ENCODE peak calls at places on chromosomes 5 and 9, in nine cellular contexts. One of them, this sample, is unnamed.

GRCh38 chr5:112417931-112418358 is 1.1 kb downstream of the EPB41L4A start:
- DNase-seq in NCI-H2107: no peak
- DNase-seq in left lung: peak
- DNase-seq in stimulated activated CD4-positive, alpha-beta T cell treated with anti-CD3 and anti-CD28 coated beads, TNF-alpha, amount 100 ng/mL, for 24 hours: no peak
- DNase-seq in Right ventricle myocardium superior: peak
- DNase-seq in central memory CD4-positive, alpha-beta T cell: peak
- DNase-seq in cardiac septum: peak
- DNase-seq in iPS-NIHi11: no peak
- DNase-seq in activated T-cell treated with anti-CD3 and anti-CD28 coated beads for 1 hour: no peak
- DNase-seq in this sample: peak

GRCh38 chr9:29078063-29078660 is 1504.9 kb upstream of the C9orf72 start:
- DNase-seq in NCI-H2107: no peak
- DNase-seq in left lung: no peak
- DNase-seq in stimulated activated CD4-positive, alpha-beta T cell treated with anti-CD3 and anti-CD28 coated beads, TNF-alpha, amount 100 ng/mL, for 24 hours: no peak
- DNase-seq in Right ventricle myocardium superior: no peak
- DNase-seq in central memory CD4-positive, alpha-beta T cell: no peak
- DNase-seq in cardiac septum: no peak
- DNase-seq in iPS-NIHi11: no peak
- DNase-seq in activated T-cell treated with anti-CD3 and anti-CD28 coated beads for 1 hour: no peak
- DNase-seq in this sample: no peak

GRCh38 chr5:158928405-158928804 is 171.3 kb downstream of the EBF1 start:
- DNase-seq in NCI-H2107: no peak
- DNase-seq in left lung: no peak
- DNase-seq in stimulated activated CD4-positive, alpha-beta T cell treated with anti-CD3 and anti-CD28 coated beads, TNF-alpha, amount 100 ng/mL, for 24 hours: no peak
- DNase-seq in Right ventricle myocardium superior: no peak
- DNase-seq in central memory CD4-positive, alpha-beta T cell: no peak
- DNase-seq in cardiac septum: no peak
- DNase-seq in iPS-NIHi11: no peak
- DNase-seq in activated T-cell treated with anti-CD3 and anti-CD28 coated beads for 1 hour: no peak
- DNase-seq in this sample: no peak

GRCh38 chr5:128778474-128778873 is 186.8 kb upstream of the SLC27A6 start:
- DNase-seq in NCI-H2107: no peak
- DNase-seq in left lung: no peak
- DNase-seq in stimulated activated CD4-positive, alpha-beta T cell treated with anti-CD3 and anti-CD28 coated beads, TNF-alpha, amount 100 ng/mL, for 24 hours: no peak
- DNase-seq in Right ventricle myocardium superior: no peak
- DNase-seq in central memory CD4-positive, alpha-beta T cell: no peak
- DNase-seq in cardiac septum: no peak
- DNase-seq in iPS-NIHi11: no peak
- DNase-seq in activated T-cell treated with anti-CD3 and anti-CD28 coated beads for 1 hour: no peak
- DNase-seq in this sample: no peak

GRCh38 chr5:123659006-123659405 is 147.0 kb downstream of the CSNK1G3 start:
- DNase-seq in NCI-H2107: no peak
- DNase-seq in left lung: no peak
- DNase-seq in stimulated activated CD4-positive, alpha-beta T cell treated with anti-CD3 and anti-CD28 coated beads, TNF-alpha, amount 100 ng/mL, for 24 hours: no peak
- DNase-seq in Right ventricle myocardium superior: no peak
- DNase-seq in central memory CD4-positive, alpha-beta T cell: no peak
- DNase-seq in cardiac septum: no peak
- DNase-seq in iPS-NIHi11: no peak
- DNase-seq in activated T-cell treated with anti-CD3 and anti-CD28 coated beads for 1 hour: no peak
- DNase-seq in this sample: no peak

GRCh38 chr9:107284636-107285035 is 1.6 kb downstream of the RAD23B start:
- DNase-seq in NCI-H2107: no peak
- DNase-seq in left lung: no peak
- DNase-seq in stimulated activated CD4-positive, alpha-beta T cell treated with anti-CD3 and anti-CD28 coated beads, TNF-alpha, amount 100 ng/mL, for 24 hours: no peak
- DNase-seq in Right ventricle myocardium superior: no peak
- DNase-seq in central memory CD4-positive, alpha-beta T cell: no peak
- DNase-seq in cardiac septum: no peak
- DNase-seq in iPS-NIHi11: no peak
- DNase-seq in activated T-cell treated with anti-CD3 and anti-CD28 coated beads for 1 hour: no peak
- DNase-seq in this sample: no peak

GRCh38 chr5:170071748-170072147 is 33.9 kb upstream of the FOXI1 start:
- DNase-seq in NCI-H2107: no peak
- DNase-seq in left lung: no peak
- DNase-seq in stimulated activated CD4-positive, alpha-beta T cell treated with anti-CD3 and anti-CD28 coated beads, TNF-alpha, amount 100 ng/mL, for 24 hours: no peak
- DNase-seq in Right ventricle myocardium superior: no peak
- DNase-seq in central memory CD4-positive, alpha-beta T cell: no peak
- DNase-seq in cardiac septum: no peak
- DNase-seq in iPS-NIHi11: no peak
- DNase-seq in activated T-cell treated with anti-CD3 and anti-CD28 coated beads for 1 hour: no peak
- DNase-seq in this sample: no peak

GRCh38 chr5:133334796-133335639 is 277.3 kb downstream of the FSTL4 start:
- DNase-seq in NCI-H2107: no peak
- DNase-seq in left lung: no peak
- DNase-seq in stimulated activated CD4-positive, alpha-beta T cell treated with anti-CD3 and anti-CD28 coated beads, TNF-alpha, amount 100 ng/mL, for 24 hours: no peak
- DNase-seq in Right ventricle myocardium superior: no peak
- DNase-seq in central memory CD4-positive, alpha-beta T cell: no peak
- DNase-seq in cardiac septum: peak
- DNase-seq in iPS-NIHi11: no peak
- DNase-seq in activated T-cell treated with anti-CD3 and anti-CD28 coated beads for 1 hour: no peak
- DNase-seq in this sample: peak

GRCh38 chr5:38722918-38723317 is 122.9 kb upstream of the OSMR start:
- DNase-seq in NCI-H2107: no peak
- DNase-seq in left lung: no peak
- DNase-seq in stimulated activated CD4-positive, alpha-beta T cell treated with anti-CD3 and anti-CD28 coated beads, TNF-alpha, amount 100 ng/mL, for 24 hours: no peak
- DNase-seq in Right ventricle myocardium superior: no peak
- DNase-seq in central memory CD4-positive, alpha-beta T cell: no peak
- DNase-seq in cardiac septum: no peak
- DNase-seq in iPS-NIHi11: no peak
- DNase-seq in activated T-cell treated with anti-CD3 and anti-CD28 coated beads for 1 hour: no peak
- DNase-seq in this sample: no peak

GRCh38 chr5:180128671-180129261 is 57.2 kb upstream of the RNF130 start:
- DNase-seq in NCI-H2107: no peak
- DNase-seq in left lung: peak
- DNase-seq in stimulated activated CD4-positive, alpha-beta T cell treated with anti-CD3 and anti-CD28 coated beads, TNF-alpha, amount 100 ng/mL, for 24 hours: no peak
- DNase-seq in Right ventricle myocardium superior: no peak
- DNase-seq in central memory CD4-positive, alpha-beta T cell: no peak
- DNase-seq in cardiac septum: no peak
- DNase-seq in iPS-NIHi11: no peak
- DNase-seq in activated T-cell treated with anti-CD3 and anti-CD28 coated beads for 1 hour: no peak
- DNase-seq in this sample: peak

GRCh38 chr5:170132642-170133448 is 27.1 kb downstream of the FOXI1 start:
- DNase-seq in NCI-H2107: no peak
- DNase-seq in left lung: no peak
- DNase-seq in stimulated activated CD4-positive, alpha-beta T cell treated with anti-CD3 and anti-CD28 coated beads, TNF-alpha, amount 100 ng/mL, for 24 hours: no peak
- DNase-seq in Right ventricle myocardium superior: no peak
- DNase-seq in central memory CD4-positive, alpha-beta T cell: no peak
- DNase-seq in cardiac septum: no peak
- DNase-seq in iPS-NIHi11: no peak
- DNase-seq in activated T-cell treated with anti-CD3 and anti-CD28 coated beads for 1 hour: no peak
- DNase-seq in this sample: no peak

GRCh38 chr5:115460476-115460875 is 84.1 kb downstream of the FEM1C start:
- DNase-seq in NCI-H2107: no peak
- DNase-seq in left lung: peak
- DNase-seq in stimulated activated CD4-positive, alpha-beta T cell treated with anti-CD3 and anti-CD28 coated beads, TNF-alpha, amount 100 ng/mL, for 24 hours: no peak
- DNase-seq in Right ventricle myocardium superior: peak
- DNase-seq in central memory CD4-positive, alpha-beta T cell: no peak
- DNase-seq in cardiac septum: no peak
- DNase-seq in iPS-NIHi11: no peak
- DNase-seq in activated T-cell treated with anti-CD3 and anti-CD28 coated beads for 1 hour: no peak
- DNase-seq in this sample: no peak

GRCh38 chr5:172140120-172140519 is 47.9 kb downstream of the STK10 start:
- DNase-seq in NCI-H2107: no peak
- DNase-seq in left lung: no peak
- DNase-seq in stimulated activated CD4-positive, alpha-beta T cell treated with anti-CD3 and anti-CD28 coated beads, TNF-alpha, amount 100 ng/mL, for 24 hours: no peak
- DNase-seq in Right ventricle myocardium superior: no peak
- DNase-seq in central memory CD4-positive, alpha-beta T cell: no peak
- DNase-seq in cardiac septum: peak
- DNase-seq in iPS-NIHi11: no peak
- DNase-seq in activated T-cell treated with anti-CD3 and anti-CD28 coated beads for 1 hour: no peak
- DNase-seq in this sample: no peak

GRCh38 chr5:132102101-132102701 is 28.6 kb downstream of the CSF2 start:
- DNase-seq in NCI-H2107: no peak
- DNase-seq in left lung: no peak
- DNase-seq in stimulated activated CD4-positive, alpha-beta T cell treated with anti-CD3 and anti-CD28 coated beads, TNF-alpha, amount 100 ng/mL, for 24 hours: peak
- DNase-seq in Right ventricle myocardium superior: no peak
- DNase-seq in central memory CD4-positive, alpha-beta T cell: peak
- DNase-seq in cardiac septum: no peak
- DNase-seq in iPS-NIHi11: no peak
- DNase-seq in activated T-cell treated with anti-CD3 and anti-CD28 coated beads for 1 hour: no peak
- DNase-seq in this sample: no peak

GRCh38 chr5:9654886-9655285 is 24.7 kb upstream of the TAS2R1 start:
- DNase-seq in NCI-H2107: no peak
- DNase-seq in left lung: no peak
- DNase-seq in stimulated activated CD4-positive, alpha-beta T cell treated with anti-CD3 and anti-CD28 coated beads, TNF-alpha, amount 100 ng/mL, for 24 hours: no peak
- DNase-seq in Right ventricle myocardium superior: no peak
- DNase-seq in central memory CD4-positive, alpha-beta T cell: no peak
- DNase-seq in cardiac septum: no peak
- DNase-seq in iPS-NIHi11: no peak
- DNase-seq in activated T-cell treated with anti-CD3 and anti-CD28 coated beads for 1 hour: no peak
- DNase-seq in this sample: no peak

GRCh38 chr5:113487779-113488644 is at the start of gene MCC:
- DNase-seq in NCI-H2107: no peak
- DNase-seq in left lung: peak
- DNase-seq in stimulated activated CD4-positive, alpha-beta T cell treated with anti-CD3 and anti-CD28 coated beads, TNF-alpha, amount 100 ng/mL, for 24 hours: no peak
- DNase-seq in Right ventricle myocardium superior: peak
- DNase-seq in central memory CD4-positive, alpha-beta T cell: peak
- DNase-seq in cardiac septum: peak
- DNase-seq in iPS-NIHi11: peak
- DNase-seq in activated T-cell treated with anti-CD3 and anti-CD28 coated beads for 1 hour: peak
- DNase-seq in this sample: peak

GRCh38 chr5:145479271-145479670 is 355.9 kb downstream of the PRELID2 start:
- DNase-seq in NCI-H2107: no peak
- DNase-seq in left lung: no peak
- DNase-seq in stimulated activated CD4-positive, alpha-beta T cell treated with anti-CD3 and anti-CD28 coated beads, TNF-alpha, amount 100 ng/mL, for 24 hours: no peak
- DNase-seq in Right ventricle myocardium superior: no peak
- DNase-seq in central memory CD4-positive, alpha-beta T cell: no peak
- DNase-seq in cardiac septum: no peak
- DNase-seq in iPS-NIHi11: peak
- DNase-seq in activated T-cell treated with anti-CD3 and anti-CD28 coated beads for 1 hour: no peak
- DNase-seq in this sample: no peak

GRCh38 chr9:107945493-107945892 is 455.9 kb upstream of the KLF4 start:
- DNase-seq in NCI-H2107: no peak
- DNase-seq in left lung: no peak
- DNase-seq in stimulated activated CD4-positive, alpha-beta T cell treated with anti-CD3 and anti-CD28 coated beads, TNF-alpha, amount 100 ng/mL, for 24 hours: no peak
- DNase-seq in Right ventricle myocardium superior: no peak
- DNase-seq in central memory CD4-positive, alpha-beta T cell: no peak
- DNase-seq in cardiac septum: no peak
- DNase-seq in iPS-NIHi11: peak
- DNase-seq in activated T-cell treated with anti-CD3 and anti-CD28 coated beads for 1 hour: no peak
- DNase-seq in this sample: peak

GRCh38 chr5:136054133-136054996 is 25.6 kb downstream of the TGFBI start:
- DNase-seq in NCI-H2107: no peak
- DNase-seq in left lung: no peak
- DNase-seq in stimulated activated CD4-positive, alpha-beta T cell treated with anti-CD3 and anti-CD28 coated beads, TNF-alpha, amount 100 ng/mL, for 24 hours: no peak
- DNase-seq in Right ventricle myocardium superior: no peak
- DNase-seq in central memory CD4-positive, alpha-beta T cell: no peak
- DNase-seq in cardiac septum: no peak
- DNase-seq in iPS-NIHi11: no peak
- DNase-seq in activated T-cell treated with anti-CD3 and anti-CD28 coated beads for 1 hour: no peak
- DNase-seq in this sample: no peak

GRCh38 chr9:126411948-126412284 is 85.3 kb downstream of the MVB12B start:
- DNase-seq in NCI-H2107: peak
- DNase-seq in left lung: no peak
- DNase-seq in stimulated activated CD4-positive, alpha-beta T cell treated with anti-CD3 and anti-CD28 coated beads, TNF-alpha, amount 100 ng/mL, for 24 hours: no peak
- DNase-seq in Right ventricle myocardium superior: no peak
- DNase-seq in central memory CD4-positive, alpha-beta T cell: no peak
- DNase-seq in cardiac septum: no peak
- DNase-seq in iPS-NIHi11: no peak
- DNase-seq in activated T-cell treated with anti-CD3 and anti-CD28 coated beads for 1 hour: no peak
- DNase-seq in this sample: no peak

GRCh38 chr9:109062543-109062942 is 49.2 kb upstream of the CTNNAL1 start:
- DNase-seq in NCI-H2107: no peak
- DNase-seq in left lung: no peak
- DNase-seq in stimulated activated CD4-positive, alpha-beta T cell treated with anti-CD3 and anti-CD28 coated beads, TNF-alpha, amount 100 ng/mL, for 24 hours: no peak
- DNase-seq in Right ventricle myocardium superior: no peak
- DNase-seq in central memory CD4-positive, alpha-beta T cell: no peak
- DNase-seq in cardiac septum: no peak
- DNase-seq in iPS-NIHi11: no peak
- DNase-seq in activated T-cell treated with anti-CD3 and anti-CD28 coated beads for 1 hour: no peak
- DNase-seq in this sample: no peak

GRCh38 chr5:77076961-77077820 is 9.9 kb downstream of the ZBED3 start:
- DNase-seq in NCI-H2107: no peak
- DNase-seq in left lung: peak
- DNase-seq in stimulated activated CD4-positive, alpha-beta T cell treated with anti-CD3 and anti-CD28 coated beads, TNF-alpha, amount 100 ng/mL, for 24 hours: no peak
- DNase-seq in Right ventricle myocardium superior: peak
- DNase-seq in central memory CD4-positive, alpha-beta T cell: peak
- DNase-seq in cardiac septum: peak
- DNase-seq in iPS-NIHi11: peak
- DNase-seq in activated T-cell treated with anti-CD3 and anti-CD28 coated beads for 1 hour: peak
- DNase-seq in this sample: peak

GRCh38 chr5:148268556-148268955 is at the start of gene SPINK13:
- DNase-seq in NCI-H2107: no peak
- DNase-seq in left lung: no peak
- DNase-seq in stimulated activated CD4-positive, alpha-beta T cell treated with anti-CD3 and anti-CD28 coated beads, TNF-alpha, amount 100 ng/mL, for 24 hours: no peak
- DNase-seq in Right ventricle myocardium superior: no peak
- DNase-seq in central memory CD4-positive, alpha-beta T cell: no peak
- DNase-seq in cardiac septum: no peak
- DNase-seq in iPS-NIHi11: no peak
- DNase-seq in activated T-cell treated with anti-CD3 and anti-CD28 coated beads for 1 hour: no peak
- DNase-seq in this sample: no peak

GRCh38 chr5:73448451-73449136 is at the start of gene FOXD1:
- DNase-seq in NCI-H2107: peak
- DNase-seq in left lung: peak
- DNase-seq in stimulated activated CD4-positive, alpha-beta T cell treated with anti-CD3 and anti-CD28 coated beads, TNF-alpha, amount 100 ng/mL, for 24 hours: no peak
- DNase-seq in Right ventricle myocardium superior: peak
- DNase-seq in central memory CD4-positive, alpha-beta T cell: no peak
- DNase-seq in cardiac septum: no peak
- DNase-seq in iPS-NIHi11: peak
- DNase-seq in activated T-cell treated with anti-CD3 and anti-CD28 coated beads for 1 hour: no peak
- DNase-seq in this sample: peak

GRCh38 chr5:110957934-110958333 is 113.6 kb upstream of the TSLP start:
- DNase-seq in NCI-H2107: no peak
- DNase-seq in left lung: no peak
- DNase-seq in stimulated activated CD4-positive, alpha-beta T cell treated with anti-CD3 and anti-CD28 coated beads, TNF-alpha, amount 100 ng/mL, for 24 hours: no peak
- DNase-seq in Right ventricle myocardium superior: no peak
- DNase-seq in central memory CD4-positive, alpha-beta T cell: no peak
- DNase-seq in cardiac septum: no peak
- DNase-seq in iPS-NIHi11: no peak
- DNase-seq in activated T-cell treated with anti-CD3 and anti-CD28 coated beads for 1 hour: no peak
- DNase-seq in this sample: no peak

GRCh38 chr9:35406183-35406959 is 83.5 kb upstream of the RUSC2 start:
- DNase-seq in NCI-H2107: no peak
- DNase-seq in left lung: peak
- DNase-seq in stimulated activated CD4-positive, alpha-beta T cell treated with anti-CD3 and anti-CD28 coated beads, TNF-alpha, amount 100 ng/mL, for 24 hours: no peak
- DNase-seq in Right ventricle myocardium superior: peak
- DNase-seq in central memory CD4-positive, alpha-beta T cell: no peak
- DNase-seq in cardiac septum: no peak
- DNase-seq in iPS-NIHi11: peak
- DNase-seq in activated T-cell treated with anti-CD3 and anti-CD28 coated beads for 1 hour: peak
- DNase-seq in this sample: peak

GRCh38 chr5:160090059-160090458 is 29.2 kb downstream of the PWWP2A start:
- DNase-seq in NCI-H2107: no peak
- DNase-seq in left lung: no peak
- DNase-seq in stimulated activated CD4-positive, alpha-beta T cell treated with anti-CD3 and anti-CD28 coated beads, TNF-alpha, amount 100 ng/mL, for 24 hours: no peak
- DNase-seq in Right ventricle myocardium superior: no peak
- DNase-seq in central memory CD4-positive, alpha-beta T cell: no peak
- DNase-seq in cardiac septum: no peak
- DNase-seq in iPS-NIHi11: no peak
- DNase-seq in activated T-cell treated with anti-CD3 and anti-CD28 coated beads for 1 hour: no peak
- DNase-seq in this sample: no peak

GRCh38 chr9:73183917-73184861 is 32.5 kb downstream of the ANXA1 start:
- DNase-seq in NCI-H2107: no peak
- DNase-seq in left lung: no peak
- DNase-seq in stimulated activated CD4-positive, alpha-beta T cell treated with anti-CD3 and anti-CD28 coated beads, TNF-alpha, amount 100 ng/mL, for 24 hours: no peak
- DNase-seq in Right ventricle myocardium superior: no peak
- DNase-seq in central memory CD4-positive, alpha-beta T cell: peak
- DNase-seq in cardiac septum: no peak
- DNase-seq in iPS-NIHi11: peak
- DNase-seq in activated T-cell treated with anti-CD3 and anti-CD28 coated beads for 1 hour: no peak
- DNase-seq in this sample: no peak

GRCh38 chr5:3348576-3349535 is 246.8 kb upstream of the IRX1 start:
- DNase-seq in NCI-H2107: no peak
- DNase-seq in left lung: no peak
- DNase-seq in stimulated activated CD4-positive, alpha-beta T cell treated with anti-CD3 and anti-CD28 coated beads, TNF-alpha, amount 100 ng/mL, for 24 hours: no peak
- DNase-seq in Right ventricle myocardium superior: no peak
- DNase-seq in central memory CD4-positive, alpha-beta T cell: no peak
- DNase-seq in cardiac septum: peak
- DNase-seq in iPS-NIHi11: no peak
- DNase-seq in activated T-cell treated with anti-CD3 and anti-CD28 coated beads for 1 hour: no peak
- DNase-seq in this sample: no peak

GRCh38 chr5:106521701-106522100 is 1149.0 kb downstream of the EFNA5 start:
- DNase-seq in NCI-H2107: no peak
- DNase-seq in left lung: no peak
- DNase-seq in stimulated activated CD4-positive, alpha-beta T cell treated with anti-CD3 and anti-CD28 coated beads, TNF-alpha, amount 100 ng/mL, for 24 hours: no peak
- DNase-seq in Right ventricle myocardium superior: no peak
- DNase-seq in central memory CD4-positive, alpha-beta T cell: no peak
- DNase-seq in cardiac septum: no peak
- DNase-seq in iPS-NIHi11: no peak
- DNase-seq in activated T-cell treated with anti-CD3 and anti-CD28 coated beads for 1 hour: no peak
- DNase-seq in this sample: no peak

This sample was measured in H7.